ENCODE peak calls at places on chromosome 12, in eight cellular contexts. I, S, X, P, K, D, A and J are unnamed samples.

GRCh38 chr12:42625611-42626010 is 36.1 kb upstream of the PRICKLE1 start:
- DNase-seq in D (no peak), I (no peak), A (peak; percentile 34), K (no peak), S (no peak), P (no peak), X (no peak), J (no peak)

GRCh38 chr12:102483466-102483865 is 3.1 kb upstream of the IGF1 start:
- DNase-seq in P (no peak), A (no peak), K (no peak), I (no peak), D (no peak), S (no peak), X (no peak), J (no peak)

GRCh38 chr12:96274331-96274730 is 80.2 kb downstream of the ELK3 start:
- DNase-seq in D (no peak), A (no peak), I (no peak), P (no peak), X (no peak), K (peak; percentile 75), S (no peak), J (no peak)

GRCh38 chr12:52975204-52975603 is 26.3 kb downstream of the KRT18 start:
- DNase-seq in K (no peak), P (no peak), D (no peak), A (no peak), X (no peak), I (no peak), S (no peak), J (peak; percentile 31)

GRCh38 chr12:22797686-22798085 is 172.7 kb downstream of the ETNK1 start:
- DNase-seq in X (no peak), K (no peak), A (no peak), I (no peak), P (no peak), S (no peak), D (no peak), J (no peak)

GRCh38 chr12:39919790-39920189 is 186.1 kb downstream of the SLC2A13 start:
- DNase-seq in S (no peak), A (no peak), D (no peak), I (no peak), X (no peak), P (no peak), K (no peak), J (no peak)

GRCh38 chr12:9328065-9328464 is 119.9 kb upstream of the PZP start:
- DNase-seq in A (no peak), D (no peak), P (no peak), X (no peak), S (no peak), I (no peak), K (no peak), J (no peak)

GRCh38 chr12:75438052-75438754 is 42.4 kb upstream of the GLIPR1 start:
- DNase-seq in D (no peak), A (peak; percentile 43), P (no peak), X (no peak), S (no peak), I (no peak), K (no peak), J (no peak)

GRCh38 chr12:91601057-91601456 is 418.4 kb upstream of the DCN start:
- DNase-seq in A (no peak), K (no peak), D (no peak), X (no peak), I (no peak), P (no peak), S (no peak), J (no peak)

GRCh38 chr12:116959845-116960514 is 49.2 kb downstream of the FBXW8 start:
- DNase-seq in X (no peak), S (peak; percentile 1), A (no peak), D (no peak), I (no peak), P (no peak), K (peak; percentile 26), J (no peak)

GRCh38 chr12:123897221-123897620 is 75.4 kb downstream of the CCDC92 start:
- DNase-seq in I (no peak), X (no peak), D (no peak), K (peak; percentile 71), P (no peak), S (no peak), A (peak; percentile 82), J (no peak)